ENCODE peak calls at places on chromosomes 7 and 10, in seven cellular contexts. Q is MV-4-11, L is H7, O is amniotic stem cell, J is naive B cell, F is iris pigment epithelial cell, T is right cardiac atrium. G is an unnamed sample.

GRCh38 chr10:24553051-24553612 is 170.6 kb downstream of the ARHGAP21 start:
- DNase-seq in T (peak), Q (no peak), F (no peak), O (no peak), L (no peak), J (no peak), G (no peak)

GRCh38 chr10:73974309-73974946 is 23.5 kb upstream of the VCL start:
- DNase-seq in J (no peak), L (no peak), F (no peak), O (no peak), Q (peak), T (no peak), G (no peak)

GRCh38 chr10:46227571-46228075 is 59.2 kb upstream of the ANTXRL start:
- DNase-seq in T (no peak), L (no peak), F (no peak), J (no peak), Q (peak), O (no peak), G (no peak)

GRCh38 chr7:98733036-98733435 is 116.0 kb downstream of the NPTX2 start:
- DNase-seq in F (peak), T (no peak), O (no peak), Q (peak), L (peak), J (peak), G (peak)

GRCh38 chr7:95126053-95126709 is 198.2 kb downstream of the PON1 start:
- DNase-seq in Q (no peak), L (no peak), O (no peak), F (no peak), T (no peak), J (no peak), G (no peak)

GRCh38 chr10:101995451-101996063 is 60.4 kb downstream of the ARMH3 start:
- DNase-seq in T (no peak), J (no peak), L (no peak), F (peak), Q (no peak), O (no peak), G (peak)

GRCh38 chr7:8590791-8591190 is 157.4 kb downstream of the NXPH1 start:
- DNase-seq in O (no peak), J (no peak), T (no peak), L (no peak), Q (no peak), F (no peak), G (no peak)

GRCh38 chr10:43265799-43266721 is 805 bp downstream of the RASGEF1A start:
- DNase-seq in F (no peak), T (no peak), O (no peak), Q (no peak), L (peak), J (no peak), G (peak)

GRCh38 chr7:79880312-79880711 is 254.3 kb upstream of the GNAI1 start:
- DNase-seq in T (no peak), F (no peak), Q (no peak), L (no peak), O (no peak), J (no peak), G (no peak)

GRCh38 chr7:140005341-140005740 is 57.4 kb downstream of the PARP12 start:
- DNase-seq in J (no peak), Q (no peak), L (no peak), F (no peak), T (no peak), O (no peak), G (no peak)

GRCh38 chr10:31928531-31929259 is at the start of gene ARHGAP12:
- DNase-seq in Q (peak), T (peak), F (peak), J (peak), L (peak), O (peak), G (peak)